ENCODE peak calls at places on chromosomes 11 and 22, in ten cellular contexts. C is spleen, Y is upper lobe of right lung, D is thoracic aorta, W is kidney, Z is AG09309, Q is astrocyte of the spinal cord, I is prostate gland, K is pancreas, P is lower leg skin. M is an unnamed sample.
A peak's percentile ranks its signal among the peaks of the same experiment; 100 is the strongest.

GRCh38 chr11:952406-953385 is 27.0 kb downstream of the AP2A2 start:
- DNase-seq in C (no peak), P (no peak), I (no peak), Y (no peak), K (no peak), W (peak; percentile 73), D (no peak), Z (no peak), Q (peak; percentile 74), M (peak; percentile 47)

GRCh38 chr22:38325575-38325974 is 8.3 kb upstream of the CSNK1E start:
- DNase-seq in C (no peak), I (no peak), K (no peak), D (no peak), P (no peak), Y (no peak), Z (no peak), Q (no peak), W (no peak), M (no peak)

GRCh38 chr11:85627332-85627997 is at the start of gene DLG2:
- DNase-seq in D (no peak), W (no peak), Q (peak; percentile 35), Y (no peak), Z (no peak), K (no peak), C (no peak), I (peak; percentile 12), P (no peak), M (peak; percentile 81)

GRCh38 chr11:68735626-68736025 is 15.7 kb downstream of the TESMIN start:
- DNase-seq in D (no peak), P (no peak), W (no peak), Y (no peak), K (no peak), Z (no peak), I (no peak), Q (no peak), C (no peak), M (no peak)

GRCh38 chr11:124938206-124938765 is 2.4 kb upstream of the HEPACAM start:
- DNase-seq in Z (no peak), P (no peak), Y (no peak), I (no peak), Q (no peak), W (no peak), D (no peak), C (no peak), K (no peak), M (peak; percentile 56)

GRCh38 chr11:131591051-131591461 is 220.6 kb downstream of the NTM start:
- DNase-seq in P (no peak), D (no peak), Q (no peak), I (no peak), Y (no peak), Z (no peak), K (no peak), C (no peak), W (no peak), M (no peak)

GRCh38 chr11:15145635-15146034 is 30.9 kb downstream of the INSC start:
- DNase-seq in W (no peak), C (no peak), D (no peak), K (no peak), P (no peak), Q (no peak), I (no peak), Y (no peak), Z (no peak), M (peak; percentile 28)

GRCh38 chr11:78212586-78213371 is 24.1 kb downstream of the USP35 start:
- DNase-seq in K (no peak), P (peak; percentile 78), I (no peak), C (no peak), D (no peak), W (no peak), Q (peak; percentile 13), Y (no peak), Z (no peak), M (peak; percentile 38)

GRCh38 chr22:48824673-48825651 is 1002.7 kb downstream of the BRD1 start:
- DNase-seq in P (peak; percentile 69), K (peak; percentile 33), Z (no peak), D (no peak), Y (peak; percentile 48), I (no peak), C (peak; percentile 56), W (peak; percentile 39), Q (no peak), M (no peak)

GRCh38 chr11:58926251-58926650 is 13.0 kb upstream of the GLYATL1 start:
- DNase-seq in I (peak; percentile 74), D (no peak), W (no peak), Y (no peak), Z (no peak), K (no peak), Q (peak; percentile 17), C (no peak), P (no peak), M (no peak)

GRCh38 chr11:115505165-115505564 is 950 bp upstream of the CADM1 start:
- DNase-seq in I (peak; percentile 22), W (peak; percentile 66), Z (no peak), P (no peak), C (no peak), K (no peak), Q (no peak), Y (no peak), D (no peak), M (no peak)

GRCh38 chr11:1665313-1665712 is 31.7 kb upstream of the KRTAP5-6 start:
- DNase-seq in C (no peak), D (no peak), Z (no peak), K (peak; percentile 36), P (no peak), I (no peak), Q (no peak), Y (no peak), W (no peak), M (no peak)

GRCh38 chr22:46349681-46350080 is 14.2 kb downstream of the TRMU start:
- DNase-seq in D (no peak), Q (peak; percentile 7), W (peak; percentile 6), I (no peak), K (peak; percentile 56), C (peak; percentile 42), Z (no peak), P (no peak), Y (no peak), M (no peak)

DNA sequence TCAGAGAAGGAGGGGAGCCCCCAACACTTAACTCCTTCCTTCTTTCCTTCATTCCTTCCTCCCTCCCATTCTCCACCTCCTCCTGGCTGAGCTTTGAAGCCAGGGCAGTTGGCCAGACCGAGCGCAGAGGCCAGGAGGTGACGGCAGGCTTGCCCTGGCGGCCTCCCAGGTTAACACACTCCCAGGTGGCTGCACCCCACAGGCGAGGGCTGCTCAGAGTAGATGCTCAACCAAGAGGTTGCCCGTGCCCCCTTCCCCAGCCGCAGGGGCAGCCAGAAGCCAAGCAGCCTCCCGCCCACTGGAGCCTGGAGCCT is 6.3 kb upstream of the CDKN1C start:
- DNase-seq in Y (peak; percentile 81), K (peak; percentile 79), W (no peak), I (no peak), Q (no peak), P (no peak), D (no peak), Z (no peak), C (no peak), M (no peak)
- H3K4me3 ChIP-seq in Y (peak overlapping the region; percentile 52), K (no peak overlapping the region), W (no peak overlapping the region), I (peak overlapping the region; percentile 36), Q (peak overlapping the region; percentile 42), P (no peak overlapping the region), D (peak overlapping the region; percentile 66), Z (peak overlapping the region; percentile 55), C (peak overlapping the region; percentile 36), M (peak overlapping the region; percentile 54)

GRCh38 chr22:36865346-36865745 is 4.5 kb downstream of the NCF4 start:
- DNase-seq in K (no peak), W (no peak), Z (no peak), Q (no peak), D (no peak), C (no peak), I (no peak), Y (peak; percentile 64), P (no peak), M (no peak)

GRCh38 chr22:36868546-36868945 is 7.7 kb downstream of the NCF4 start:
- DNase-seq in Z (no peak), P (peak; percentile 67), I (no peak), C (no peak), Y (no peak), Q (no peak), W (no peak), D (no peak), K (no peak), M (no peak)

GRCh38 chr22:36864454-36865215 is 3.8 kb downstream of the NCF4 start:
- DNase-seq in C (no peak), Y (peak; percentile 57), Q (no peak), P (no peak), D (no peak), I (no peak), Z (no peak), K (no peak), W (no peak), M (no peak)

GRCh38 chr22:36870250-36870649 is 9.4 kb downstream of the NCF4 start:
- DNase-seq in C (no peak), W (peak; percentile 59), Y (peak; percentile 55), P (no peak), D (no peak), K (no peak), Z (no peak), I (peak; percentile 25), Q (no peak), M (no peak)

GRCh38 chr22:36867695-36868094 is 6.9 kb downstream of the NCF4 start:
- DNase-seq in Z (no peak), K (no peak), D (no peak), P (peak; percentile 65), W (no peak), Q (no peak), Y (no peak), I (no peak), C (no peak), M (no peak)
- TF ChIP-seq CTCF in Z (no peak), K (no peak), D (no peak), P (no peak), W (no peak), Q (no peak), Y (no peak), I (no peak), C (no peak), M (no peak)

DNA sequence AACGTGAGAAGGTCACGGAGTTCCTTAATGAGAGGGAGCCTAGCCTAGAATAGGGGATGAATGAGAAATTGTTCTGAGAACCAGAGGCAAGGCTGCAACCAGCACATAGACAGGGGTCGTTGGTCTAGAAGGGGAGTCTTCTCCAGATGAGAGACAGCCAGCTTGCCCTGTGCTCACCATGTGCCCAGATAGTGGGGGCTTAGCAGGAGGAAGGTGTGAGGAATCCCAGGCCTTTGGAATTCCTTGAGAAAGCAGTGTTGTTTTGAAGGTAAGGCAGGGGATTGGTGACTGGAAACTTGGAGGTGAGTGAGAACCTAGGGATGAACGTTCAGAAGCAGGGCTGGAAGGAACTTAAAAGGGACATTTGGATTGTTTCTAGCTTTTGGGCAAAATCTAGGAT is 29.4 kb downstream of the RCOR2 start:
- DNase-seq in I (no peak), K (no peak), Z (no peak), D (no peak), Y (no peak), Q (no peak), C (no peak), W (no peak), P (no peak), M (no peak)
- H3K4me3 ChIP-seq in I (no peak overlapping the region), K (no peak overlapping the region), Z (no peak overlapping the region), D (peak overlapping the region; percentile 71), Y (peak overlapping the region; percentile 45), Q (no peak overlapping the region), C (peak overlapping the region; percentile 53), W (no peak overlapping the region), P (no peak overlapping the region), M (no peak overlapping the region)

DNA sequence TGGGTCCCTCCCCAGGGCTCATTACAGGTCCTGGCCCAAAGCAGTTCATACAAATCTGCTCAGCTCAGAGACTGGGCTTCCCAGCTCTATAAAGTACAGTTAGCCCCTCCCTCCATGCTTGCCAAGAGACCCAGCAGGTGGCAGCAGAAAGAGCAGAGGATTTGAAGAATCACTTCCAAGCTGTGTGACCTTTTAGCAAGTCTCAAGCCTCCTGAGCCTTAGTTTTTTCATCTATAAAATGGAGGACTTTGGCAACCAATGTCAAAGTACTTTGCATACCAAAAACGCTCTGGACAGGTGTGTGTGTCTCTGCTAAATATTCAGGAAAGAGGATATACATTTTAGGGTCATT is 26.6 kb downstream of the RELT start:
- DNase-seq in Y (no peak), Q (peak; percentile 18), K (no peak), Z (no peak), I (no peak), P (no peak), C (no peak), D (no peak), W (no peak), M (peak; percentile 43)
- TF ChIP-seq CTCF in Y (no peak), Q (peak; percentile 45), K (no peak), Z (peak; percentile 41), I (no peak), P (no peak), C (peak; percentile 20), D (no peak), W (no peak), M (peak; percentile 25)